ENCODE peak calls at places on chromosomes 13 and 19, in four cellular contexts. T is A549, B is SK-N-SH, C is tibial nerve. H is an unnamed sample.

GRCh38 chr19:33740811-33741396 is 55.8 kb upstream of the KCTD15 start:
- DNase-seq in T (peak), B (no peak), C (no peak), H (no peak)

GRCh38 chr13:23007430-23007829 is 173.3 kb upstream of the SGCG start:
- DNase-seq in T (no peak), B (no peak), C (peak), H (no peak)

GRCh38 chr19:16363133-16363851 is 38.7 kb downstream of the KLF2 start:
- DNase-seq in T (no peak), B (no peak), C (no peak), H (no peak)

GRCh38 chr13:62747629-62748028 is 1332.0 kb upstream of the PCDH20 start:
- DNase-seq in T (no peak), B (no peak), C (no peak), H (no peak)

GRCh38 chr13:99484405-99484981 is 16.8 kb upstream of the TM9SF2 start:
- DNase-seq in T (no peak), B (no peak), C (no peak), H (no peak)

GRCh38 chr19:16660763-16661479 is at the start of gene TMEM38A:
- DNase-seq in T (no peak), B (peak), C (no peak), H (peak)

GRCh38 chr19:50224986-50225747 is 21.7 kb downstream of the MYH14 start:
- DNase-seq in T (no peak), B (no peak), C (no peak), H (no peak)

GRCh38 chr19:58328999-58329398 is 2.2 kb downstream of the ZSCAN22 start:
- DNase-seq in T (no peak), B (peak), C (no peak), H (no peak)

GRCh38 chr13:34523401-34523800 is 418.7 kb upstream of the NBEA start:
- DNase-seq in T (no peak), B (no peak), C (no peak), H (no peak)

GRCh38 chr19:32223595-32224370 is 121.6 kb upstream of the ZNF507 start:
- DNase-seq in T (no peak), B (peak), C (no peak), H (no peak)

GRCh38 chr13:41150058-41150457 is 17.5 kb upstream of the KBTBD6 start:
- DNase-seq in T (no peak), B (no peak), C (no peak), H (no peak)

GRCh38 chr19:36489920-36490415 is 607 bp upstream of the ZNF566 start:
- DNase-seq in T (peak), B (peak), C (no peak), H (no peak)

GRCh38 chr19:7868671-7869452 is 5.3 kb downstream of the PRR36 start:
- DNase-seq in T (peak), B (peak), C (peak), H (no peak)

GRCh38 chr19:11496391-11497163 is 9.1 kb downstream of the ZNF653 start:
- DNase-seq in T (peak), B (peak), C (peak), H (peak)

GRCh38 chr19:50663280-50663790 is 14.1 kb downstream of the C19orf81 start:
- DNase-seq in T (peak), B (peak), C (no peak), H (no peak)

GRCh38 chr13:99979453-99980200 is 2.0 kb upstream of the ZIC2 start:
- DNase-seq in T (no peak), B (peak), C (no peak), H (no peak)

GRCh38 chr13:20609145-20609544 is 42.2 kb downstream of the IFT88 start:
- DNase-seq in T (no peak), B (no peak), C (no peak), H (no peak)

GRCh38 chr13:93700115-93700514 is 473.5 kb downstream of the GPC6 start:
- DNase-seq in T (no peak), B (no peak), C (no peak), H (no peak)

GRCh38 chr13:76737526-76737925 is 148.7 kb downstream of the KCTD12 start:
- DNase-seq in T (no peak), B (no peak), C (no peak), H (no peak)

GRCh38 chr13:111383591-111384440 is 63.4 kb downstream of the TEX29 start:
- DNase-seq in T (no peak), B (no peak), C (no peak), H (no peak)

GRCh38 chr19:19820774-19821315 is 705 bp downstream of the ZNF506 start:
- DNase-seq in T (no peak), B (no peak), C (no peak), H (no peak)

GRCh38 chr13:50033696-50034095 is 18.5 kb downstream of the KCNRG start:
- DNase-seq in T (no peak), B (no peak), C (no peak), H (no peak)

GRCh38 chr13:79614519-79614918 is 133.6 kb downstream of the NDFIP2 start:
- DNase-seq in T (no peak), B (no peak), C (no peak), H (no peak)

GRCh38 chr13:103046676-103047075 is 19.5 kb downstream of the SLC10A2 start:
- DNase-seq in T (no peak), B (no peak), C (no peak), H (no peak)

GRCh38 chr19:15378529-15379082 is 981 bp downstream of the AKAP8 start:
- DNase-seq in T (peak), B (peak), C (peak), H (peak)

GRCh38 chr13:73138276-73138950 is 79.6 kb downstream of the KLF5 start:
- DNase-seq in T (peak), B (no peak), C (no peak), H (no peak)

GRCh38 chr13:75938811-75939525 is 302.8 kb downstream of the LMO7 start:
- DNase-seq in T (no peak), B (no peak), C (no peak), H (no peak)

GRCh38 chr19:45770192-45771101 is 1.4 kb upstream of the SIX5 start:
- DNase-seq in T (peak), B (peak), C (peak), H (peak)
- TF ChIP-seq EP300 in T (no peak), B (no peak), C (peak), H (no peak)

GRCh38 chr13:46667687-46668281 is 114.8 kb downstream of the LRCH1 start:
- DNase-seq in T (no peak), B (no peak), C (no peak), H (no peak)
- H3K4me3 ChIP-seq in T (no peak), B (peak), C (peak), H (peak)

DNA sequence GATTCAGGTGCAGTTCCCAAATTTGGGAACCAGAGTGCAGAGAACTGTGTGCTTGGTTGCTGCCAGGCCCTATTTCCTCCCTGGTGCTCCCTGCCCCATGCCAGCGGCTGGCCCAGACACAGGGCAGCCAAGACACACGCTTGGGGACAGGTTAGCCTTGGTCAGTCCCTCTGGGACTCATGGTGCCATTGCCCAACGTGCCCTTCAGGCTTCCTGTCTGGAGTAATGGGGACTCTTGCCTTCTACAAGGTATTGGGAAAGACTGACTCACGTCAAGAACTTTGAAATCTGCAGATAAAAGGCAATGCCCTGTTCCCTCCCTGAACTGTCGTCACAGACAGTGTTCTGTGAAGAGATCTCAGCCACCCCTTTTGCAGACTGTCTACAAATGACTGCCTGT is 58.8 kb downstream of the GSX1 start:
- DNase-seq in T (no peak), B (no peak), C (no peak), H (no peak)
- TF ChIP-seq CTCF in T (no peak), B (no peak), C (no peak), H (no peak)

DNA sequence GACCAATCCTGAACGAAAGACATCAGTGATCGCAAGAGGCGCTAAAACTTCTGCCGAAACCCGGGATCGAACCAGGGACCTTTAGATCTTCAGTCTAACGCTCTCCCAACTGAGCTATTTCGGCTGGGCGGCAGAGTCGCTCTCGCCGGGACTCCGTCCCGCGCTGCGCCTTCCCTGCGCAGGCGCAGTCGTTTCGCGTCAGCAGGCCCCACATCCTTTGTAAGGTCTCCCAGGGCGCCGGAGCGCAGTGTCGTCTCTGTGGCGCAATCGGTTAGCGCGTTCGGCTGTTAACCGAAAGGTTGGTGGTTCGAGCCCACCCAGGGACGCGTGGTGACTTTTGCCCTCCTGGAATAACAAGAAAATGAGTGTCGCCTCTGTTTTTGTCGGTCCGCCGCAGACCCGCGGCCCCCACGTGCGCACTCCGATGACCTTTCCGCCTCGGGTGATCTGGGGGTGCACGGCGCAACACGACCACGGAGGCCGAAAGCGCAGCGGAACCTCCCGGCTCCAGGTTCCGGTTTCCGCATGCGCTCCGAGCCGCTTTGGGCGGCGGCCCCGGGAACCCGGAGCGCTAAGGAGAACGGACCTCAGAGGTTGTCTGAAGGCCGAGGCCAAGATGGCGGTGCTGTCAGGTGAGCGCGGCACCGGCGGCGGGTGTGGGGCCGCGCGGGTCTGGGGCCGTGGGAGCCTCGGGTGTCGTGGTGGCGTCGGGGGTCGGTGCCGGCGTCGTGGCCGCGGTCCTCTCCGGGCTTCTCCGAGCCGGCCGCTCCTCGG is at the start of gene NDUFS7:
- DNase-seq in T (peak), B (peak), C (peak), H (peak)
- TF ChIP-seq EP300 in T (no peak), B (peak), C (peak), H (no peak)

DNA sequence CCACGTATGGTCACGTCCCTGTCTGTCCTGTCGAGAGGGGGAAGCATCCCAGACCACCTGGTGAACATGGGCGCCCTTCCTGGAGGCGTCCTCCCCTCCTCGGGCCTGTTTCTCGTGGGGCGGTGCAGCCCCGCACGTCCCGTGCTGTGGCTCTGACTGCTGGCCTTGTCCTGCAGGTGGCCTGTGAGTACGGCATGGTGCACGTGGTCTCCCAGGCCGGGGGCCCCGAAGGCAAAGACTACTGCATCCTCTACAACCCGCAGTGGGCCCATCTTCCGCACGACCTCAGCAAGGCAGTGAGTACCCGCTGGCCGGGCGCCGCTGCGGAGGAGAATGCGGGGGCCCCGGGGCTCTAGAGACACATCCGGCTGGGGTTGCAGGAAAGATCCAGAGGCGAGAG is 5.9 kb downstream of the SPPL2B start:
- DNase-seq in T (no peak), B (no peak), C (no peak), H (no peak)
- H3K4me3 ChIP-seq in T (no peak), B (no peak), C (no peak), H (no peak)

DNA sequence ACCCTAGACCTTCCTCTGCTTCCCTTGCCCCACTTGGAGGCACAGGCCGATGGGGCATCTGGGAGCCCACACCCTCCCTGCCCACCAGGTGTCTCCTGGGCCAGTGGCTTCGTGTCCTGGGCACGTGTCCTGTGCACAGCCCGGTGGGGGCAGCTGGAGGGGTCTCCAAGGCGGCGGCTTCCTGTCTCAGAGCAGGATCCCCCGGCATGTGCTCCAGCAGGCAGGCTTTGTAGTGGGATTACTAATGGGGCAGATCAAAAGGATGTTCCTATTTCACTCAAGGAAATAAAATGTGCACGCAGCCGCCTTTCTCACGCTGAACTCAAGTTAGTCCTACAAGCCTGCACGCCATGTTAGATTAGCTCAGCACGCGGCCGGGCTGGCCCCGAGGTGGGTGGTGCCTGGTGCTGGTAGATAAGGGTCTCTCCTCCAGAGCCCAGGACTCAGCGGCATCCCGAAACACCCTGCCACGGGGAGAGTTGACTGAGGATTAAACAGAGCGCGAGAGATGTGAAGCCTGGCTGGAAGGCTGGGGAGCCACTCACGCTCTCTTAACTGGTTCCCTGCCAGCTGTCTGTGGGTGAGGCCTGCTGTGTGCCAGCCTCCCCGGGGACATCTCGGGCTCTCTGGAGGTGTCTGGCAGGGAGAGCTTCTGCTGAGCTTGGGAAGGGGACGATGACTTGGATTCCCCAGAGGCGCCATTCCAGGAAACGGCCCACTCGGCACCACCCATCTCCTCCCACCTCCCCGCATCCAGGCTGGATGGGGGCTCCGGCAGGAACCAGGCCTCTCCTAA is 122.1 kb downstream of the KDM4B start:
- DNase-seq in T (no peak), B (peak), C (peak), H (peak)
- TF ChIP-seq CTCF in T (no peak), B (no peak), C (no peak), H (no peak)

GRCh38 chr19:3274245-3275067 is 50.0 kb downstream of the CELF5 start:
- DNase-seq in T (no peak), B (no peak), C (no peak), H (no peak)
- TF ChIP-seq EP300 in T (no peak), B (no peak), C (no peak), H (no peak)

DNA sequence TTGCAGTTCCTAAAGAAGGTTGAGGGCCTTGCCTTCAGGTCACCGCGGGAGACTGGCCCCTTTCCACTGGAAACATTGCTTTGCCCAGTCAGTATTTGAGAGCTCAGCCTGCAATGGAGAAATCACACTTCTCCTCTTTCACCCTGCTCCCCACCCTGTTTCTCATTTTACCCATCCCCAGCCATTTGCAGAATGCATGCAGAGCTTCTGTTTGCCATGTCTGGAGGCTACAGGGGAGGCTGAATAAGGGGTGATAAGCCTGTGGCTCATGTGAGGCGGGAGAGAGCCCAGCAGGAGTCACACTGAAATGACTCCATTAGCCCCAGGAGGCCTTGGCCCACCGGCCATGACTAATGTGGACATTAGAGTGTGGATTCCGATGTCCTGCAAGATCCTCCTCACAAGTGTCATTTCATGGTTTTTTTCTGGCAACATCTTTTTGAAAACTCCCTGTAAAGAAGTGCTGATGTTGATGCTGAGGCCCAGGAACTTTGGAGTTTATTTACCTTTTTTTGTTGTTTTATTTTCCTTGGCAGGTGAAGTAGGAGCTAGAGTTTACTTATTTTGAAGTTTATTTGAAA is 6.3 kb downstream of the SPINT2 start:
- DNase-seq in T (peak), B (no peak), C (no peak), H (no peak)
- H3K4me3 ChIP-seq in T (peak), B (no peak), C (no peak), H (no peak)

GRCh38 chr13:95955255-95955654 is 97.9 kb downstream of the UGGT2 start:
- DNase-seq in T (no peak), B (no peak), C (no peak), H (no peak)
- TF ChIP-seq CTCF in T (no peak), B (no peak), C (no peak), H (no peak)

H was measured in sigmoid colon.